ENCODE peak calls at places on chromosomes 16 and 17, in ten cellular contexts. D, L, H, T, U, B, W, X, R and O are unnamed samples.

GRCh38 chr17:44066204-44066930 is at the start of gene LSM12:
- DNase-seq in B (peak), U (peak), R (peak), T (peak), W (peak), X (peak), H (peak), D (peak), L (peak), O (peak)

GRCh38 chr16:29876186-29876577 is 13.2 kb upstream of the CDIPT start:
- DNase-seq in T (no peak), B (no peak), L (no peak), X (no peak), U (no peak), R (no peak), D (no peak), H (no peak), W (no peak), O (no peak)

GRCh38 chr16:81996664-81997529 is 14.4 kb downstream of the SDR42E1 start:
- DNase-seq in W (peak), T (no peak), B (peak), X (peak), U (peak), D (no peak), R (no peak), H (peak), L (peak), O (no peak)

GRCh38 chr17:72100445-72100844 is 20.4 kb upstream of the SOX9 start:
- DNase-seq in H (no peak), W (no peak), R (no peak), U (no peak), L (no peak), B (no peak), D (no peak), X (no peak), T (no peak), O (no peak)

GRCh38 chr16:87149051-87149450 is 168.1 kb downstream of the C16orf95 start:
- DNase-seq in X (peak), L (no peak), D (no peak), W (no peak), U (peak), H (no peak), B (no peak), R (no peak), T (no peak), O (no peak)

GRCh38 chr17:1644493-1645206 is 882 bp downstream of the SCARF1 start:
- DNase-seq in B (peak), H (no peak), U (no peak), W (no peak), T (no peak), X (peak), D (peak), R (no peak), L (peak), O (no peak)

GRCh38 chr16:10385725-10386516 is at the start of gene ATF7IP2:
- DNase-seq in U (peak), L (peak), R (peak), H (peak), D (peak), W (peak), B (peak), X (peak), T (peak), O (peak)

GRCh38 chr17:78611636-78612035 is 34.4 kb upstream of the DNAH17 start:
- DNase-seq in D (no peak), T (no peak), U (no peak), L (no peak), B (no peak), X (no peak), W (no peak), R (peak), H (no peak), O (no peak)

GRCh38 chr17:28967240-28968135 is 16.2 kb upstream of the PHF12 start:
- DNase-seq in W (no peak), R (no peak), X (no peak), H (no peak), D (no peak), L (no peak), U (no peak), T (peak), B (no peak), O (no peak)

GRCh38 chr17:29592850-29593545 is at the start of gene ANKRD13B:
- DNase-seq in H (no peak), W (peak), X (no peak), R (no peak), T (peak), L (peak), D (no peak), B (no peak), U (no peak), O (peak)

GRCh38 chr16:19410435-19411153 is 7.1 kb upstream of the TMC5 start:
- DNase-seq in U (no peak), B (no peak), W (peak), R (no peak), H (no peak), T (peak), D (no peak), L (peak), X (no peak), O (no peak)

GRCh38 chr16:25838724-25839186 is 147.0 kb downstream of the HS3ST4 start:
- DNase-seq in W (peak), R (peak), B (peak), H (peak), D (no peak), X (peak), T (peak), U (peak), L (peak), O (peak)

GRCh38 chr16:58021661-58022551 is 3.6 kb upstream of the MMP15 start:
- DNase-seq in L (no peak), W (no peak), B (no peak), R (no peak), U (peak), D (no peak), T (no peak), X (peak), H (no peak), O (no peak)

GRCh38 chr17:2563543-2563942 is 29.9 kb upstream of the PAFAH1B1 start:
- DNase-seq in R (no peak), T (no peak), W (no peak), U (no peak), L (no peak), X (peak), B (peak), D (no peak), H (no peak), O (no peak)

GRCh38 chr16:30526137-30526822 is at the start of gene ZNF768:
- DNase-seq in U (peak), B (no peak), H (no peak), L (peak), W (peak), D (peak), X (peak), T (peak), R (no peak), O (peak)